ENCODE peak calls at places on chromosomes 2 and 18, in six cellular contexts. One of them, this sample, is unnamed.

GRCh38 chr2:217491271-217491670 is 511.5 kb downstream of the TNS1 start:
- DNase-seq in A549: no peak
- DNase-seq in IMR-90: no peak
- DNase-seq in mesothelial cell of epicardium: no peak
- DNase-seq in kidney epithelial cell: no peak
- DNase-seq in hepatocyte: peak
- DNase-seq in this sample: no peak

GRCh38 chr2:232588680-232589585 is 38.4 kb downstream of the EIF4E2 start:
- DNase-seq in hepatocyte: peak
- DNase-seq in IMR-90: peak
- DNase-seq in A549: peak
- DNase-seq in kidney epithelial cell: no peak
- DNase-seq in mesothelial cell of epicardium: no peak
- DNase-seq in this sample: no peak

GRCh38 chr2:104866883-104867350 is 13.0 kb downstream of the POU3F3 start:
- DNase-seq in A549: no peak
- DNase-seq in hepatocyte: no peak
- DNase-seq in IMR-90: no peak
- DNase-seq in kidney epithelial cell: no peak
- DNase-seq in mesothelial cell of epicardium: no peak
- DNase-seq in this sample: no peak

GRCh38 chr18:26894006-26894405 is 28.5 kb upstream of the AQP4 start:
- DNase-seq in hepatocyte: no peak
- DNase-seq in IMR-90: no peak
- DNase-seq in mesothelial cell of epicardium: no peak
- DNase-seq in kidney epithelial cell: no peak
- DNase-seq in A549: no peak
- DNase-seq in this sample: no peak

GRCh38 chr2:15779381-15780041 is 160.8 kb upstream of the MYCN start:
- DNase-seq in kidney epithelial cell: no peak
- DNase-seq in hepatocyte: no peak
- DNase-seq in A549: no peak
- DNase-seq in mesothelial cell of epicardium: no peak
- DNase-seq in IMR-90: no peak
- DNase-seq in this sample: no peak

GRCh38 chr18:61901334-61901986 is 8.7 kb upstream of the RNF152 start:
- DNase-seq in mesothelial cell of epicardium: no peak
- DNase-seq in IMR-90: peak
- DNase-seq in kidney epithelial cell: peak
- DNase-seq in hepatocyte: peak
- DNase-seq in A549: peak
- DNase-seq in this sample: no peak

GRCh38 chr2:85524567-85524923 is 14.4 kb upstream of the MAT2A start:
- DNase-seq in IMR-90: no peak
- DNase-seq in kidney epithelial cell: no peak
- DNase-seq in A549: no peak
- DNase-seq in mesothelial cell of epicardium: peak
- DNase-seq in hepatocyte: no peak
- DNase-seq in this sample: no peak

GRCh38 chr2:126663184-126663963 is 7.4 kb downstream of the GYPC start:
- DNase-seq in mesothelial cell of epicardium: no peak
- DNase-seq in kidney epithelial cell: no peak
- DNase-seq in IMR-90: no peak
- DNase-seq in A549: no peak
- DNase-seq in hepatocyte: no peak
- DNase-seq in this sample: no peak

GRCh38 chr2:20221169-20221938 is 3.6 kb downstream of the SDC1 start:
- DNase-seq in kidney epithelial cell: no peak
- DNase-seq in mesothelial cell of epicardium: no peak
- DNase-seq in A549: no peak
- DNase-seq in IMR-90: peak
- DNase-seq in hepatocyte: no peak
- DNase-seq in this sample: no peak

GRCh38 chr2:158509928-158510797 is 53.4 kb downstream of the PKP4 start:
- DNase-seq in mesothelial cell of epicardium: no peak
- DNase-seq in IMR-90: peak
- DNase-seq in hepatocyte: no peak
- DNase-seq in kidney epithelial cell: no peak
- DNase-seq in A549: no peak
- DNase-seq in this sample: no peak

GRCh38 chr2:120519469-120519868 is 173.5 kb downstream of the INHBB start:
- DNase-seq in IMR-90: no peak
- DNase-seq in hepatocyte: no peak
- DNase-seq in kidney epithelial cell: no peak
- DNase-seq in mesothelial cell of epicardium: no peak
- DNase-seq in A549: no peak
- DNase-seq in this sample: no peak

GRCh38 chr2:48175254-48175653 is 269.0 kb upstream of the FBXO11 start:
- DNase-seq in A549: peak
- DNase-seq in mesothelial cell of epicardium: no peak
- DNase-seq in IMR-90: peak
- DNase-seq in kidney epithelial cell: no peak
- DNase-seq in hepatocyte: no peak
- DNase-seq in this sample: no peak

GRCh38 chr2:43345872-43346271 is 119.5 kb upstream of the ZFP36L2 start:
- DNase-seq in A549: no peak
- DNase-seq in kidney epithelial cell: no peak
- DNase-seq in hepatocyte: no peak
- DNase-seq in IMR-90: no peak
- DNase-seq in mesothelial cell of epicardium: no peak
- DNase-seq in this sample: no peak

GRCh38 chr18:70555046-70555445 is 266.2 kb downstream of the SOCS6 start:
- DNase-seq in kidney epithelial cell: no peak
- DNase-seq in mesothelial cell of epicardium: no peak
- DNase-seq in IMR-90: no peak
- DNase-seq in hepatocyte: no peak
- DNase-seq in A549: no peak
- DNase-seq in this sample: no peak

GRCh38 chr2:24360050-24360962 is at the start of gene ITSN2:
- DNase-seq in A549: peak
- DNase-seq in mesothelial cell of epicardium: peak
- DNase-seq in IMR-90: peak
- DNase-seq in kidney epithelial cell: no peak
- DNase-seq in hepatocyte: peak
- DNase-seq in this sample: peak

GRCh38 chr2:71888741-71889445 is 258.8 kb downstream of the CYP26B1 start:
- DNase-seq in mesothelial cell of epicardium: no peak
- DNase-seq in hepatocyte: no peak
- DNase-seq in A549: no peak
- DNase-seq in IMR-90: peak
- DNase-seq in kidney epithelial cell: no peak
- DNase-seq in this sample: no peak

GRCh38 chr2:40192864-40193669 is 258.8 kb downstream of the SLC8A1 start:
- DNase-seq in kidney epithelial cell: peak
- DNase-seq in A549: no peak
- DNase-seq in mesothelial cell of epicardium: no peak
- DNase-seq in IMR-90: peak
- DNase-seq in hepatocyte: no peak
- DNase-seq in this sample: no peak

GRCh38 chr2:146837857-146838256 is 1007.0 kb upstream of the ACVR2A start:
- DNase-seq in mesothelial cell of epicardium: no peak
- DNase-seq in kidney epithelial cell: peak
- DNase-seq in A549: no peak
- DNase-seq in IMR-90: no peak
- DNase-seq in hepatocyte: no peak
- DNase-seq in this sample: no peak

GRCh38 chr2:161371869-161372268 is 44.2 kb upstream of the TBR1 start:
- DNase-seq in hepatocyte: no peak
- DNase-seq in IMR-90: no peak
- DNase-seq in A549: no peak
- DNase-seq in mesothelial cell of epicardium: no peak
- DNase-seq in kidney epithelial cell: no peak
- DNase-seq in this sample: no peak

GRCh38 chr2:38509322-38509946 is 93.3 kb downstream of the HNRNPLL start:
- DNase-seq in IMR-90: peak
- DNase-seq in hepatocyte: no peak
- DNase-seq in A549: no peak
- DNase-seq in kidney epithelial cell: peak
- DNase-seq in mesothelial cell of epicardium: no peak
- DNase-seq in this sample: no peak

GRCh38 chr2:189147361-189147760 is 32.2 kb downstream of the COL5A2 start:
- DNase-seq in IMR-90: peak
- DNase-seq in kidney epithelial cell: no peak
- DNase-seq in mesothelial cell of epicardium: no peak
- DNase-seq in A549: no peak
- DNase-seq in hepatocyte: no peak
- DNase-seq in this sample: no peak

GRCh38 chr2:179613701-179614100 is 247.7 kb downstream of the ZNF385B start:
- DNase-seq in A549: no peak
- DNase-seq in hepatocyte: no peak
- DNase-seq in kidney epithelial cell: no peak
- DNase-seq in mesothelial cell of epicardium: no peak
- DNase-seq in IMR-90: peak
- DNase-seq in this sample: no peak

GRCh38 chr2:149657393-149657792 is 69.8 kb upstream of the MMADHC start:
- DNase-seq in A549: no peak
- DNase-seq in kidney epithelial cell: no peak
- DNase-seq in hepatocyte: no peak
- DNase-seq in IMR-90: no peak
- DNase-seq in mesothelial cell of epicardium: no peak
- DNase-seq in this sample: no peak

DNA sequence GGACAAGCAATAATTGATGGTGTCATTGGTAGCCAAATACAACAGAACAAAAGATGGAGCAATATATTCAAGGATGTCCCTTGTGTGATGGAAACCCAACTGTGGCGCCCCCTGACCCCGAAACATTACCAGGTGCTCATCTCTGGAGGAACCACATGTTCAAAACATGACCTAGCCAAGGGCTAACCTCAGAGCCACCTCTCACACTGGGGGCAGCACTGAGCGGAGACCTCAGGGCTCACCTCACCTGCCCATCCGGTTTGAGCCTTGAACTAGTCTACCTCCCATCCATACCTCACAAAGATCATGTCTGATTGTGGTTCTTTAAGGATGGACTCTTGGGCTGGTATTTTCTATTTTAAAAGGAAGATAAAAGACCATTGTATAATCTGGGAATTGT is 314.4 kb upstream of the CDH7 start:
- DNase-seq in kidney epithelial cell: no peak
- DNase-seq in hepatocyte: no peak
- DNase-seq in mesothelial cell of epicardium: no peak
- DNase-seq in A549: no peak
- DNase-seq in IMR-90: no peak
- DNase-seq in this sample: no peak
- TF ChIP-seq CTCF in kidney epithelial cell: peak
- TF ChIP-seq CTCF in hepatocyte: no peak
- TF ChIP-seq CTCF in mesothelial cell of epicardium: no peak
- TF ChIP-seq CTCF in A549: no peak
- TF ChIP-seq CTCF in IMR-90: no peak
- TF ChIP-seq CTCF in this sample: no peak

GRCh38 chr2:9735335-9735734 is 104.5 kb upstream of the YWHAQ start:
- DNase-seq in A549: no peak
- DNase-seq in mesothelial cell of epicardium: no peak
- DNase-seq in hepatocyte: no peak
- DNase-seq in IMR-90: no peak
- DNase-seq in kidney epithelial cell: no peak
- DNase-seq in this sample: no peak

GRCh38 chr2:9738062-9738717 is 105.1 kb upstream of the TAF1B start:
- DNase-seq in kidney epithelial cell: no peak
- DNase-seq in A549: no peak
- DNase-seq in IMR-90: no peak
- DNase-seq in mesothelial cell of epicardium: no peak
- DNase-seq in hepatocyte: no peak
- DNase-seq in this sample: no peak

GRCh38 chr2:9738718-9739496 is 104.4 kb upstream of the TAF1B start:
- DNase-seq in hepatocyte: no peak
- DNase-seq in mesothelial cell of epicardium: no peak
- DNase-seq in kidney epithelial cell: no peak
- DNase-seq in A549: no peak
- DNase-seq in IMR-90: no peak
- DNase-seq in this sample: no peak

GRCh38 chr2:9736008-9736407 is 105.2 kb upstream of the YWHAQ start:
- DNase-seq in IMR-90: no peak
- DNase-seq in A549: no peak
- DNase-seq in kidney epithelial cell: no peak
- DNase-seq in mesothelial cell of epicardium: no peak
- DNase-seq in hepatocyte: no peak
- DNase-seq in this sample: no peak

GRCh38 chr2:9737053-9737875 is 106.0 kb upstream of the TAF1B start:
- DNase-seq in hepatocyte: no peak
- DNase-seq in mesothelial cell of epicardium: no peak
- DNase-seq in kidney epithelial cell: no peak
- DNase-seq in IMR-90: peak
- DNase-seq in A549: peak
- DNase-seq in this sample: no peak
- TF ChIP-seq CTCF in hepatocyte: no peak
- TF ChIP-seq CTCF in mesothelial cell of epicardium: no peak
- TF ChIP-seq CTCF in kidney epithelial cell: peak
- TF ChIP-seq CTCF in IMR-90: peak
- TF ChIP-seq CTCF in A549: no peak
- TF ChIP-seq CTCF in this sample: no peak

DNA sequence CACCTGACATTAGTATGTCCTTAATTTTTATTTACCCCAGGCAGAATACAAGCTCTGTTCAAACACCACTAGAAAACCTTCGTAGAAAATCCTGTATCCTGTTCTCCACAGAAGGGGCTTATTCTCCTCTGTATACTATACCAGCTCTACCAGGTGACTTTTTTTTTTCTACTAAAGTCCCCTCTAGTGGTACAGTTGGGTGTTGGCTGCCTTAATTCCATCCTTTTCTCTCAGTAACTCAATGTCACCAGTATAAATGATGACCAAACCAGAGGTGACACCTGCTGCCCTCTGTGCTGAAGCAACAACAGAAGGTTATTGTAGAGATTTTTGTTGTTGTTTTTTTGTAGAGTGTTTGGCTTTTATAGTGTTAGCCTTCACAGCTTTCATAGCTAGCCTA is 1322.0 kb downstream of the LRP1B start:
- DNase-seq in kidney epithelial cell: no peak
- DNase-seq in IMR-90: no peak
- DNase-seq in A549: peak
- DNase-seq in hepatocyte: no peak
- DNase-seq in mesothelial cell of epicardium: no peak
- DNase-seq in this sample: no peak
- TF ChIP-seq CTCF in kidney epithelial cell: peak
- TF ChIP-seq CTCF in IMR-90: no peak
- TF ChIP-seq CTCF in A549: peak
- TF ChIP-seq CTCF in hepatocyte: no peak
- TF ChIP-seq CTCF in mesothelial cell of epicardium: no peak
- TF ChIP-seq CTCF in this sample: no peak

GRCh38 chr2:178072000-178072382 is 586 bp downstream of the PDE11A start:
- DNase-seq in kidney epithelial cell: no peak
- DNase-seq in mesothelial cell of epicardium: no peak
- DNase-seq in IMR-90: no peak
- DNase-seq in A549: no peak
- DNase-seq in hepatocyte: no peak
- DNase-seq in this sample: no peak

GRCh38 chr2:178070824-178071223 is 1.8 kb downstream of the PDE11A start:
- DNase-seq in IMR-90: no peak
- DNase-seq in hepatocyte: peak
- DNase-seq in kidney epithelial cell: no peak
- DNase-seq in mesothelial cell of epicardium: no peak
- DNase-seq in A549: peak
- DNase-seq in this sample: no peak

GRCh38 chr2:178066890-178067669 is 5.5 kb downstream of the PDE11A start:
- DNase-seq in A549: peak
- DNase-seq in kidney epithelial cell: peak
- DNase-seq in mesothelial cell of epicardium: no peak
- DNase-seq in IMR-90: no peak
- DNase-seq in hepatocyte: no peak
- DNase-seq in this sample: no peak

GRCh38 chr2:178068823-178069454 is 3.6 kb downstream of the PDE11A start:
- DNase-seq in IMR-90: no peak
- DNase-seq in mesothelial cell of epicardium: no peak
- DNase-seq in kidney epithelial cell: no peak
- DNase-seq in A549: no peak
- DNase-seq in hepatocyte: no peak
- DNase-seq in this sample: no peak

GRCh38 chr2:178069551-178069950 is 3.0 kb downstream of the PDE11A start:
- DNase-seq in mesothelial cell of epicardium: no peak
- DNase-seq in hepatocyte: no peak
- DNase-seq in IMR-90: no peak
- DNase-seq in A549: peak
- DNase-seq in kidney epithelial cell: no peak
- DNase-seq in this sample: no peak
- TF ChIP-seq CTCF in mesothelial cell of epicardium: no peak
- TF ChIP-seq CTCF in hepatocyte: peak
- TF ChIP-seq CTCF in IMR-90: no peak
- TF ChIP-seq CTCF in A549: peak
- TF ChIP-seq CTCF in kidney epithelial cell: peak
- TF ChIP-seq CTCF in this sample: no peak

This sample was measured in activated B cell treated with CpG ODN at 0.5 μM for 24 hours.